ENCODE peak calls at places on chromosomes 4 and X, in four cellular contexts. One of them, this sample, is unnamed. For H3K36me3, the result is how much of the 10 kb centered on the place peaks cover.

GRCh38 chr4:165610679-165611551 is 232.1 kb downstream of the CPE start:
- DNase-seq in PC-3: no peak
- DNase-seq in HCT116: no peak
- DNase-seq in neural progenitor cell: peak
- DNase-seq in this sample: no peak

GRCh38 chr4:118224239-118224829 is 128.5 kb downstream of the PRSS12 start:
- DNase-seq in neural progenitor cell: peak
- DNase-seq in HCT116: peak
- DNase-seq in PC-3: peak
- DNase-seq in this sample: no peak

GRCh38 chr4:160362478-160362877 is 1259.6 kb downstream of the RAPGEF2 start:
- DNase-seq in neural progenitor cell: no peak
- DNase-seq in HCT116: no peak
- DNase-seq in PC-3: no peak
- DNase-seq in this sample: no peak

GRCh38 chrX:95716841-95717240 is 967.8 kb upstream of the DIAPH2 start:
- DNase-seq in HCT116: no peak
- DNase-seq in neural progenitor cell: no peak
- DNase-seq in PC-3: no peak
- DNase-seq in this sample: no peak

GRCh38 chrX:2897311-2897689 is 31.8 kb downstream of the ARSD start:
- DNase-seq in HCT116: no peak
- DNase-seq in neural progenitor cell: no peak
- DNase-seq in PC-3: peak
- DNase-seq in this sample: no peak

GRCh38 chr4:153010137-153010536 is 74.0 kb downstream of the FHDC1 start:
- DNase-seq in HCT116: no peak
- DNase-seq in PC-3: no peak
- DNase-seq in neural progenitor cell: no peak
- DNase-seq in this sample: no peak

GRCh38 chr4:144494280-144494679 is 151.7 kb upstream of the HHIP start:
- DNase-seq in PC-3: no peak
- DNase-seq in neural progenitor cell: no peak
- DNase-seq in HCT116: no peak
- DNase-seq in this sample: no peak

GRCh38 chrX:54422168-54422567 is 18.0 kb upstream of the TSR2 start:
- DNase-seq in neural progenitor cell: no peak
- DNase-seq in PC-3: no peak
- DNase-seq in HCT116: no peak
- DNase-seq in this sample: no peak

GRCh38 chr4:142080960-142081359 is 444.6 kb downstream of the IL15 start:
- DNase-seq in PC-3: no peak
- DNase-seq in HCT116: no peak
- DNase-seq in neural progenitor cell: no peak
- DNase-seq in this sample: no peak

GRCh38 chr4:118865091-118865708 is 23.5 kb upstream of the SYNPO2 start:
- DNase-seq in neural progenitor cell: peak
- DNase-seq in PC-3: peak
- DNase-seq in HCT116: peak
- DNase-seq in this sample: peak

GRCh38 chr4:53960843-53961242 is 103.6 kb downstream of the CHIC2 start:
- DNase-seq in HCT116: no peak
- DNase-seq in neural progenitor cell: no peak
- DNase-seq in PC-3: no peak
- DNase-seq in this sample: no peak
- H3K9ac ChIP-seq in HCT116: no peak
- H3K9ac ChIP-seq in neural progenitor cell: no peak
- H3K9ac ChIP-seq in PC-3: no peak
- H3K9ac ChIP-seq in this sample: no peak

GRCh38 chr4:154731756-154732155 is 12.0 kb upstream of the LRAT start:
- DNase-seq in neural progenitor cell: no peak
- DNase-seq in PC-3: peak
- DNase-seq in HCT116: no peak
- DNase-seq in this sample: no peak
- H3K27ac ChIP-seq in neural progenitor cell: no peak
- H3K27ac ChIP-seq in PC-3: no peak
- H3K27ac ChIP-seq in HCT116: no peak
- H3K27ac ChIP-seq in this sample: no peak

GRCh38 chr4:173766231-173766630 is 236.2 kb upstream of the HAND2 start:
- DNase-seq in neural progenitor cell: no peak
- DNase-seq in HCT116: no peak
- DNase-seq in PC-3: no peak
- DNase-seq in this sample: no peak
- H3K36me3 ChIP-seq in neural progenitor cell: under half
- H3K36me3 ChIP-seq in HCT116: under half
- H3K36me3 ChIP-seq in PC-3: under half
- H3K36me3 ChIP-seq in this sample: under half

GRCh38 chrX:15738686-15739016 is 581 bp downstream of the CA5B start:
- DNase-seq in HCT116: no peak
- DNase-seq in PC-3: no peak
- DNase-seq in neural progenitor cell: no peak
- DNase-seq in this sample: no peak

GRCh38 chrX:15739886-15740285 is 1.8 kb downstream of the CA5B start:
- DNase-seq in PC-3: peak
- DNase-seq in neural progenitor cell: no peak
- DNase-seq in HCT116: no peak
- DNase-seq in this sample: no peak

GRCh38 chrX:15737188-15737956 is 698 bp upstream of the CA5B start:
- DNase-seq in neural progenitor cell: no peak
- DNase-seq in PC-3: peak
- DNase-seq in HCT116: no peak
- DNase-seq in this sample: no peak

GRCh38 chrX:15737957-15738685 is at the start of gene CA5B:
- DNase-seq in PC-3: peak
- DNase-seq in HCT116: peak
- DNase-seq in neural progenitor cell: peak
- DNase-seq in this sample: peak
- H3K9ac ChIP-seq in PC-3: peak
- H3K9ac ChIP-seq in HCT116: peak
- H3K9ac ChIP-seq in neural progenitor cell: no peak
- H3K9ac ChIP-seq in this sample: peak

DNA sequence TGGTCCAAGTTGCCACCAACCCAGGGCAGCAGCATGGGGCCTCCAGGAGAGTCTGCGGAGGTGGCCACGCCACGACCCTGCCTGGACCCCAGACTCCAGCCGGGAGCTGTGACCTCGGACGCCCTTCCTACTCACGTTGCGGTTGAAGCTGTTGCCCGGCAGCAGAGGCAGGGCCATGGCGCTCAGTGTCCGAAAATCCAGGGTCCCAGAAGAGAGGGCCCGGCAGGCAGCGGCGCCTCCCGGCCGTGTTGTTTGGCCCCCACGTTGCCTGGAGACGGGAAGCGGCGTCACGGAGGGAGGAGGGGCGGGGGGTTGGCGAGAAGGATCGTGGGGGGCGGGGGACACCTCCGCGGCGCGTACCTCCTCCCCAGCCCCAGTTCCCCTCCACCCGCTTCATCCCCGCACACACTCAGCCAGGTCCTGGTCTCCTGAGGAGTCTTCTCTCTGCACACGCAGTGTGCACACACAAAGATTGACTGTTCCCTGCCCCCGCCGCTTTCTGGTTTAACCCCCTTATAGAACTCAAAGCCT is at the start of gene EFHC2:
- DNase-seq in PC-3: peak
- DNase-seq in neural progenitor cell: peak
- DNase-seq in HCT116: no peak
- DNase-seq in this sample: peak
- H3K27ac ChIP-seq in PC-3: no peak
- H3K27ac ChIP-seq in neural progenitor cell: no peak
- H3K27ac ChIP-seq in HCT116: no peak
- H3K27ac ChIP-seq in this sample: no peak

This sample was measured in endodermal cell.